ENCODE peak calls at places on chromosomes 2 and 18, in eight cellular contexts. N is effector memory CD4-positive, alpha-beta T cell; E is fibroblast of lung; J is neural progenitor cell; C is ovary; U is cardiac fibroblast; B is astrocyte of the spinal cord; G is CD8-positive, alpha-beta memory T cell. K is an unnamed sample.

GRCh38 chr2:136110528-136110927 is 7.4 kb downstream of the CXCR4 start:
- DNase-seq in N (no peak), E (no peak), J (no peak), C (no peak), U (no peak), B (no peak), G (no peak), K (no peak)

GRCh38 chr2:233813236-233814062 is 35.3 kb downstream of the MROH2A start:
- DNase-seq in N (no peak), E (no peak), J (no peak), C (no peak), U (no peak), B (no peak), G (peak; percentile 30), K (no peak)

GRCh38 chr2:134558208-134558890 is 160.5 kb downstream of the TMEM163 start:
- DNase-seq in N (no peak), E (no peak), J (no peak), C (no peak), U (no peak), B (no peak), G (no peak), K (no peak)

GRCh38 chr18:33212363-33212762 is 228.2 kb downstream of the CCDC178 start:
- DNase-seq in N (no peak), E (no peak), J (no peak), C (no peak), U (no peak), B (no peak), G (no peak), K (no peak)

GRCh38 chr18:46939337-46939963 is 22.0 kb downstream of the KATNAL2 start:
- DNase-seq in N (no peak), E (peak; percentile 88), J (no peak), C (no peak), U (peak; percentile 65), B (peak; percentile 56), G (no peak), K (peak; percentile 59)

GRCh38 chr2:181678033-181678586 is 2.2 kb downstream of the NEUROD1 start:
- DNase-seq in N (no peak), E (peak; percentile 86), J (peak; percentile 96), C (peak; percentile 38), U (peak; percentile 83), B (peak; percentile 81), G (peak; percentile 69), K (peak; percentile 89)

GRCh38 chr2:10444463-10444862 is 3.7 kb downstream of the ODC1 start:
- DNase-seq in N (no peak), E (no peak), J (no peak), C (no peak), U (no peak), B (no peak), G (no peak), K (no peak)

GRCh38 chr2:165202230-165202629 is 1.6 kb downstream of the SCN3A start:
- DNase-seq in N (no peak), E (no peak), J (no peak), C (no peak), U (no peak), B (no peak), G (no peak), K (no peak)

GRCh38 chr2:120740765-120741513 is 5.3 kb downstream of the GLI2 start:
- DNase-seq in N (no peak), E (peak; percentile 42), J (peak; percentile 91), C (no peak), U (peak; percentile 48), B (peak; percentile 40), G (no peak), K (no peak)

GRCh38 chr18:64474751-64475150 is 325.9 kb upstream of the LINC00305 start:
- DNase-seq in N (no peak), E (no peak), J (no peak), C (no peak), U (no peak), B (no peak), G (no peak), K (no peak)

GRCh38 chr2:241803387-241804325 is 5.3 kb upstream of the NEU4 start:
- DNase-seq in N (no peak), E (peak; percentile 32), J (no peak), C (peak; percentile 52), U (peak; percentile 58), B (peak; percentile 16), G (peak; percentile 62), K (peak; percentile 49)

GRCh38 chr2:161158882-161159281 is 1.3 kb upstream of the TANK start:
- DNase-seq in N (no peak), E (no peak), J (no peak), C (no peak), U (no peak), B (no peak), G (no peak), K (no peak)

GRCh38 chr2:13578547-13578946 is 861.8 kb downstream of the TRIB2 start:
- DNase-seq in N (no peak), E (no peak), J (no peak), C (no peak), U (no peak), B (no peak), G (no peak), K (no peak)

GRCh38 chr2:231058761-231059550 is 2.3 kb downstream of the PSMD1 start:
- DNase-seq in N (no peak), E (no peak), J (no peak), C (no peak), U (no peak), B (peak; percentile 33), G (no peak), K (peak; percentile 20)
- H3K4me3 ChIP-seq in N (no peak overlapping the region), E (no peak overlapping the region), J (peak overlapping the region; percentile 76), C (no peak overlapping the region), U (no peak overlapping the region), B (no peak overlapping the region), G (no peak overlapping the region), K (no peak overlapping the region)

GRCh38 chr18:5155907-5156287 is 41.2 kb downstream of the AKAIN1 start:
- DNase-seq in N (no peak), E (no peak), J (no peak), C (no peak), U (no peak), B (no peak), G (no peak), K (no peak)
- H3K4me3 ChIP-seq in N (no peak overlapping the region), E (no peak overlapping the region), J (no peak overlapping the region), C (no peak overlapping the region), U (no peak overlapping the region), B (no peak overlapping the region), G (no peak overlapping the region), K (no peak overlapping the region)

GRCh38 chr2:48169066-48169724 is 262.9 kb upstream of the FBXO11 start:
- DNase-seq in N (no peak), E (no peak), J (no peak), C (no peak), U (peak; percentile 46), B (no peak), G (no peak), K (peak; percentile 29)

GRCh38 chr2:48161632-48162031 is 255.3 kb upstream of the FBXO11 start:
- DNase-seq in N (no peak), E (no peak), J (no peak), C (no peak), U (no peak), B (no peak), G (no peak), K (no peak)

GRCh38 chr2:48170281-48170680 is 264.0 kb upstream of the FBXO11 start:
- DNase-seq in N (no peak), E (peak; percentile 41), J (no peak), C (no peak), U (no peak), B (no peak), G (no peak), K (no peak)

GRCh38 chr2:48162742-48163141 is 256.4 kb upstream of the FBXO11 start:
- DNase-seq in N (no peak), E (no peak), J (no peak), C (no peak), U (no peak), B (no peak), G (no peak), K (no peak)

GRCh38 chr2:48165066-48165753 is 258.9 kb upstream of the FBXO11 start:
- DNase-seq in N (no peak), E (no peak), J (no peak), C (no peak), U (peak; percentile 46), B (no peak), G (no peak), K (peak; percentile 59)
- H3K4me3 ChIP-seq in N (no peak overlapping the region), E (no peak overlapping the region), J (no peak overlapping the region), C (no peak overlapping the region), U (no peak overlapping the region), B (no peak overlapping the region), G (no peak overlapping the region), K (no peak overlapping the region)

GRCh38 chr2:237701859-237702370 is 74.5 kb downstream of the LRRFIP1 start:
- DNase-seq in N (no peak), E (no peak), J (no peak), C (no peak), U (no peak), B (no peak), G (no peak), K (no peak)

GRCh38 chr2:237700583-237701032 is 73.2 kb downstream of the LRRFIP1 start:
- DNase-seq in N (peak; percentile 67), E (peak; percentile 78), J (no peak), C (no peak), U (peak; percentile 90), B (peak; percentile 96), G (peak; percentile 80), K (peak; percentile 86)

GRCh38 chr2:237704476-237705224 is 77.3 kb downstream of the LRRFIP1 start:
- DNase-seq in N (no peak), E (peak; percentile 60), J (no peak), C (no peak), U (peak; percentile 64), B (peak; percentile 57), G (no peak), K (peak; percentile 47)

GRCh38 chr2:237701033-237701858 is 73.9 kb downstream of the LRRFIP1 start:
- DNase-seq in N (no peak), E (no peak), J (no peak), C (no peak), U (no peak), B (no peak), G (no peak), K (no peak)

DNA sequence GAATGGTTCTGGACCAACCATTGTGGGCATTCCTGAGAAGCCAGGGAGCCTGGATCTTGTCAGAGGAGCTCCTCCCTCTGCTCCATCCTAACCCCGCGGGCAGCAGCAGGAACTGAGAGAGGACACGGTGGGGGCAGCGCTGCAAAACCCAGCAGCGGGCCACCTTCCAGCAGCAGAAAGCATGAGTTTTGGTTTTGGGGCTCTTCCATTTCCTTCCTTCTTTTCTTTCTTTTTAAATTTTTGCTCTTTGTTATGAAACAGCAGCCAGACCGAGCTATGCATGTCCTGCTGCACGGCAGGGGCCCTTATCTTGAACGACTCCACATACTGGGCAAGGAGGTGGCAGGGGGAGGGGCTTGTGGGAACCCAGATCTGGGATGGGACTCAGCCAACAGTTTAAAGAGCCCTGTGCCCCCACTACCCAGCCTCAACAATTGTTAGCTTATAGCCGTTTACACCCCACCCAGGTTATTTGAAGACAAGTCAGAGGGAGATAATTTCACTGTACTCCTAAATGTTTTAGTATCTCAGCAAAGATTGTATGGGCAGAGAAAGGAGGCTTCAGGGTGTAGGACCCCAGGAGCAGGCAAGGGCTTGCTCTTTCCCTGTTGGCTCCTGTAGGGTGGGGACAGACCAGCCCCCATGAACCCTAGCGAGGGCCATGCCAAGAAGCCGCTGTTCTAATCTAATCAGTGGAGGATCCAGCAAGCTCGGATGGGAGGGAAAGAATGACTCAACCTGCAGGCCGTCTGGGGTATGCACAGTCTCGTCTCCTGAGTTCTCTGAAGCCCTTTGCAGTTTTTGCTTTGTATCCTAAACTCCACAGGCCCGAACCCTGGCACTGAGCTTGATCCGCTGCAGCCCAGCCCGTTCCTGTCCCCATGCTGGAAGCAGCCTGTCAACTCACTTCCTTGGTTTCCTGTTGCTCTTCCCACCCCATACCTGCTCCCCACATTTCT is 75.3 kb downstream of the LRRFIP1 start:
- DNase-seq in N (no peak), E (peak; percentile 47), J (peak; percentile 51), C (peak; percentile 63), U (peak; percentile 89), B (peak; percentile 77), G (peak; percentile 57), K (peak; percentile 78)
- H3K4me3 ChIP-seq in N (peak overlapping the region; percentile 5), E (no peak overlapping the region), J (no peak overlapping the region), C (no peak overlapping the region), U (peak overlapping the region; percentile 2), B (no peak overlapping the region), G (peak overlapping the region; percentile 21), K (peak overlapping the region; percentile 12)

K was measured in fibroblast of pulmonary artery.